ENCODE peak calls at places on chromosomes 4 and X, in four cellular contexts. G is ascending aorta, O is tibial artery, K is transverse colon. T is an unnamed sample.

GRCh38 chr4:186606593-186606992 is 51.2 kb upstream of the MTNR1A start:
- DNase-seq in G (no peak), O (no peak), K (no peak), T (no peak)

GRCh38 chr4:174689618-174690017 is 139.4 kb downstream of the GLRA3 start:
- DNase-seq in G (no peak), O (no peak), K (no peak), T (no peak)

GRCh38 chrX:1419545-1420355 is 27.8 kb upstream of the SLC25A6 start:
- DNase-seq in G (no peak), O (peak; percentile 31), K (no peak), T (no peak)

GRCh38 chr4:67911638-67912037 is 27.8 kb upstream of the TMPRSS11D start:
- DNase-seq in G (no peak), O (no peak), K (no peak), T (no peak)

GRCh38 chr4:70183168-70183939 is 12.2 kb upstream of the ODAM start:
- DNase-seq in G (no peak), O (no peak), K (peak; percentile 7), T (no peak)

GRCh38 chrX:24426921-24427746 is 38.0 kb upstream of the PDK3 start:
- DNase-seq in G (no peak), O (no peak), K (peak; percentile 12), T (no peak)

GRCh38 chr4:124279741-124280140 is 432.8 kb downstream of the ANKRD50 start:
- DNase-seq in G (no peak), O (no peak), K (no peak), T (no peak)

GRCh38 chr4:174275101-174275500 is 8.4 kb downstream of the FBXO8 start:
- DNase-seq in G (no peak), O (no peak), K (no peak), T (no peak)

GRCh38 chr4:168856312-168856711 is 153.7 kb downstream of the CBR4 start:
- DNase-seq in G (no peak), O (no peak), K (no peak), T (no peak)

GRCh38 chr4:8495803-8496202 is 55.2 kb downstream of the TRMT44 start:
- DNase-seq in G (no peak), O (no peak), K (no peak), T (no peak)

GRCh38 chr4:170497105-170497504 is 407.3 kb upstream of the AADAT start:
- DNase-seq in G (no peak), O (no peak), K (no peak), T (no peak)

GRCh38 chr4:70637239-70637920 is 8.8 kb downstream of the ENAM start:
- DNase-seq in G (no peak), O (no peak), K (no peak), T (no peak)

GRCh38 chrX:15242899-15243555 is 26.9 kb downstream of the ASB9 start:
- DNase-seq in G (no peak), O (no peak), K (peak; percentile 40), T (no peak)

GRCh38 chrX:19225906-19226305 is 103.6 kb upstream of the ADGRG2 start:
- DNase-seq in G (no peak), O (no peak), K (no peak), T (no peak)

GRCh38 chr4:170388255-170388654 is 298.5 kb upstream of the AADAT start:
- DNase-seq in G (no peak), O (no peak), K (no peak), T (no peak)

GRCh38 chr4:139896242-139896752 is 230.7 kb downstream of the MGST2 start:
- DNase-seq in G (no peak), O (no peak), K (no peak), T (no peak)

GRCh38 chr4:673349-674091 is 556 bp downstream of the ATP5ME start:
- DNase-seq in G (no peak), O (no peak), K (peak; percentile 73), T (no peak)

GRCh38 chr4:145954924-145955339 is 16.3 kb upstream of the ZNF827 start:
- DNase-seq in G (no peak), O (no peak), K (no peak), T (no peak)

GRCh38 chr4:40323866-40324265 is 11.3 kb upstream of the CHRNA9 start:
- DNase-seq in G (no peak), O (no peak), K (no peak), T (no peak)

GRCh38 chr4:71441186-71442169 is 102.7 kb downstream of the SLC4A4 start:
- DNase-seq in G (no peak), O (no peak), K (no peak), T (no peak)

GRCh38 chrX:125533352-125533751 is 213.7 kb downstream of the TEX13C start:
- DNase-seq in G (no peak), O (no peak), K (no peak), T (no peak)

GRCh38 chrX:23786268-23786815 is 3.4 kb downstream of the SAT1 start:
- DNase-seq in G (no peak), O (no peak), K (no peak), T (no peak)

GRCh38 chrX:151981129-151981528 is 6.7 kb upstream of the GABRE start:
- DNase-seq in G (no peak), O (no peak), K (no peak), T (no peak)

GRCh38 chr4:55183926-55184599 is 58.7 kb upstream of the KDR start:
- DNase-seq in G (no peak), O (no peak), K (no peak), T (no peak)

GRCh38 chr4:124943938-124944337 is 231.4 kb upstream of the ANKRD50 start:
- DNase-seq in G (no peak), O (no peak), K (no peak), T (no peak)

GRCh38 chrX:39766882-39767281 is 330.9 kb downstream of the BCOR start:
- DNase-seq in G (peak; percentile 86), O (peak; percentile 86), K (no peak), T (no peak)

GRCh38 chrX:10726647-10727046 is 106.3 kb upstream of the MID1 start:
- DNase-seq in G (no peak), O (no peak), K (no peak), T (no peak)

GRCh38 chrX:14964500-14964899 is 91.3 kb downstream of the MOSPD2 start:
- DNase-seq in G (no peak), O (no peak), K (no peak), T (no peak)

GRCh38 chrX:77160301-77160700 is 286.9 kb upstream of the FGF16 start:
- DNase-seq in G (no peak), O (no peak), K (no peak), T (no peak)

GRCh38 chr4:148284526-148285193 is 157.6 kb downstream of the NR3C2 start:
- DNase-seq in G (no peak), O (no peak), K (no peak), T (no peak)

GRCh38 chrX:66408507-66408906 is 230.4 kb downstream of the EDA2R start:
- DNase-seq in G (no peak), O (no peak), K (no peak), T (no peak)

GRCh38 chrX:56797966-56798711 is 69.1 kb downstream of the NBDY start:
- DNase-seq in G (peak; percentile 63), O (no peak), K (peak; percentile 1), T (peak; percentile 52)

GRCh38 chrX:53236025-53236679 is 11.1 kb upstream of the KDM5C start:
- DNase-seq in G (no peak), O (no peak), K (no peak), T (no peak)

GRCh38 chr4:94668724-94669123 is 89.0 kb upstream of the BMPR1B start:
- DNase-seq in G (no peak), O (no peak), K (no peak), T (no peak)

GRCh38 chr4:3201718-3202702 is 46.9 kb upstream of the MSANTD1 start:
- DNase-seq in G (no peak), O (peak; percentile 45), K (peak; percentile 18), T (no peak)

GRCh38 chrX:87914726-87915125 is 397.1 kb downstream of the KLHL4 start:
- DNase-seq in G (no peak), O (no peak), K (no peak), T (no peak)

GRCh38 chr4:112058433-112058832 is 86.8 kb upstream of the FAM241A start:
- DNase-seq in G (no peak), O (no peak), K (no peak), T (no peak)

GRCh38 chr4:184310171-184310567 is 92.5 kb upstream of the ENPP6 start:
- DNase-seq in G (no peak), O (no peak), K (peak; percentile 56), T (no peak)

GRCh38 chr4:165330071-165330470 is 2.6 kb downstream of the MSMO1 start:
- DNase-seq in G (no peak), O (no peak), K (no peak), T (no peak)
- H3K4me1 ChIP-seq in G (no peaks in the 10 kb centered on the region), O (peaks cover 26% of the 10 kb centered on the region), K (peaks cover 22% of the 10 kb centered on the region), T (peaks cover 20% of the 10 kb centered on the region)

GRCh38 chr4:27728892-27729291 is 868.3 kb downstream of the STIM2 start:
- DNase-seq in G (no peak), O (no peak), K (no peak), T (no peak)
- H3K27ac ChIP-seq in G (no peak overlapping the region), O (no peak overlapping the region), K (no peak overlapping the region), T (no peak overlapping the region)

GRCh38 chr4:153512952-153513500 is 46.9 kb downstream of the TMEM131L start:
- DNase-seq in G (no peak), O (no peak), K (no peak), T (no peak)

GRCh38 chr4:153513596-153513995 is 47.4 kb downstream of the TMEM131L start:
- DNase-seq in G (no peak), O (no peak), K (no peak), T (no peak)

GRCh38 chr4:153511104-153511503 is 44.9 kb downstream of the TMEM131L start:
- DNase-seq in G (no peak), O (no peak), K (no peak), T (no peak)

GRCh38 chr4:153512162-153512852 is 46.1 kb downstream of the TMEM131L start:
- DNase-seq in G (no peak), O (no peak), K (no peak), T (no peak)

DNA sequence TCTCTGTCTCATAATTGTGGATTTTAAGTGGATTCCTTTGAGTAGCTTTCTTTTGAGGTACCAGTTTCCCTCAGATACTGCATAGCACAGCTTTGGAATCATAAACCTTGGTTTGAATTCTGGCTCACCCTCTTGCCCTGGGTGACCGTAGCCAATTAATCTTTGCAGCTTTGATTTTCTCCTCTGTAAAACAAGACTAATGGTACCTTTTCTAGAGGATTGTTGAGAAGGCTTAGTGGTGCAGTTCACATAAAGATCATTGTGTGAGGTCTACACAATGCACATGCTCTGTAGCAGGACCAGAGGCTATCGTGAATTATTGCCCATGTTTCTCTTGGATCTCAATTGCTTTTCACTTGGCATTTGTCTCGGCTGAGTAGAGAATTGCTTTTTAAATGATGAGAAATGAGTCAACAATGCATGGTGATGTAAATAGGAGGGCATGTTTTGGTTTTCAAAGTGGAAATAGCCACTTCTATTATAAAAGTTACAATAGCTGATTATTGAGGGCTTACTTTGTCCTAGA is 47.9 kb downstream of the TMEM131L start:
- DNase-seq in G (no peak), O (no peak), K (no peak), T (no peak)
- H3K4me1 ChIP-seq in G (peaks cover 3% of the 10 kb centered on the region), O (peaks cover 97% of the 10 kb centered on the region), K (peaks cover 23% of the 10 kb centered on the region), T (peaks cover 46% of the 10 kb centered on the region)

DNA sequence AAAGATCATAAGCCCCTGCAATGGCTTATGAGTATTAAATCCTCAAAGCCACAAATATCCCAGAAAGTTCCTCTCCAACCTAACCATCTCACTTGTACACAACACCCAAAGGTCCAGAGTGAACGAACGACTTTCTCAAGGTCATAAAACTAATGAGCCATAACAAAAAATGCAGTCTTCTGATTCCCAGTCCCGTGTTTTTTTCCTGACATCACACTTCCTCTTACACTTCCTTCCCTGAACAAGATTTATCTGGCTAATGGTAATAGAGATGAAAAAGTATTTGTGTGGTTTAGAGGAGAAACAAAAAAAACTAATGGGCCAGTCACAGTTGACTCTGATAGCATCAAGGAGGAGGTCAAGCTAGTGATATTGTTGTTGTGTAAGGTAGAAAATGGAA is 99.5 kb upstream of the KLHL13 start:
- DNase-seq in G (no peak), O (no peak), K (no peak), T (no peak)
- H3K27ac ChIP-seq in G (no peak overlapping the region), O (no peak overlapping the region), K (peak overlapping the region; percentile 35), T (no peak overlapping the region)

GRCh38 chr4:85713005-85713404 is 238.1 kb downstream of the ARHGAP24 start:
- DNase-seq in G (no peak), O (no peak), K (no peak), T (no peak)
- H3K4me1 ChIP-seq in G (no peaks in the 10 kb centered on the region), O (no peaks in the 10 kb centered on the region), K (no peaks in the 10 kb centered on the region), T (peaks cover 24% of the 10 kb centered on the region)

T was measured in right atrium auricular region.